ENCODE peak calls at places on chromosomes 4 and X, in seven cellular contexts. I, L, G, K, A, Q and N are unnamed samples.

GRCh38 chr4:39030726-39031125 is 1.5 kb downstream of the TMEM156 start:
- DNase-seq in I (no peak), L (no peak), G (no peak), K (no peak), A (no peak), Q (no peak), N (no peak)

GRCh38 chr4:125115476-125115875 is 199.3 kb upstream of the FAT4 start:
- DNase-seq in I (no peak), L (no peak), G (no peak), K (no peak), A (no peak), Q (no peak), N (no peak)

GRCh38 chrX:75642811-75643361 is 120.0 kb upstream of the ZDHHC15 start:
- DNase-seq in I (no peak), L (no peak), G (no peak), K (no peak), A (no peak), Q (no peak), N (no peak)

GRCh38 chr4:75180790-75181776 is 248.2 kb downstream of the PARM1 start:
- DNase-seq in I (no peak), L (no peak), G (peak; percentile 48), K (no peak), A (no peak), Q (no peak), N (no peak)

GRCh38 chrX:19188566-19188965 is 66.3 kb upstream of the ADGRG2 start:
- DNase-seq in I (no peak), L (no peak), G (no peak), K (no peak), A (no peak), Q (no peak), N (no peak)

GRCh38 chr4:124104101-124104500 is 608.4 kb downstream of the ANKRD50 start:
- DNase-seq in I (no peak), L (no peak), G (no peak), K (no peak), A (no peak), Q (no peak), N (no peak)

GRCh38 chr4:141802324-141802723 is 165.9 kb downstream of the IL15 start:
- DNase-seq in I (no peak), L (no peak), G (no peak), K (no peak), A (no peak), Q (no peak), N (no peak)

GRCh38 chrX:38882894-38883620 is 81.8 kb downstream of the MID1IP1 start:
- DNase-seq in I (no peak), L (peak; percentile 48), G (no peak), K (no peak), A (no peak), Q (no peak), N (peak; percentile 2)

GRCh38 chrX:74911494-74911893 is 13.8 kb downstream of the NEXMIF start:
- DNase-seq in I (no peak), L (no peak), G (no peak), K (no peak), A (no peak), Q (no peak), N (no peak)

GRCh38 chr4:1080961-1081688 is 32.2 kb downstream of the RNF212 start:
- DNase-seq in I (no peak), L (no peak), G (no peak), K (no peak), A (no peak), Q (no peak), N (no peak)

GRCh38 chr4:142961866-142962265 is 115.8 kb upstream of the INPP4B start:
- DNase-seq in I (no peak), L (no peak), G (no peak), K (no peak), A (no peak), Q (no peak), N (no peak)

GRCh38 chrX:7316280-7316679 is 168.3 kb upstream of the PUDP start:
- DNase-seq in I (no peak), L (no peak), G (no peak), K (no peak), A (no peak), Q (no peak), N (no peak)

GRCh38 chr4:112352736-112353135 is 55.6 kb downstream of the ALPK1 start:
- DNase-seq in I (no peak), L (no peak), G (no peak), K (no peak), A (no peak), Q (no peak), N (no peak)

GRCh38 chr4:158824425-158825274 is 55.8 kb downstream of the FNIP2 start:
- DNase-seq in I (no peak), L (no peak), G (no peak), K (no peak), A (peak; percentile 32), Q (no peak), N (no peak)

GRCh38 chrX:20863649-20864048 is 510.6 kb upstream of the CNKSR2 start:
- DNase-seq in I (no peak), L (no peak), G (no peak), K (no peak), A (peak; percentile 53), Q (no peak), N (no peak)

GRCh38 chr4:184440593-184441358 is 33.6 kb downstream of the IRF2 start:
- DNase-seq in I (peak; percentile 30), L (no peak), G (no peak), K (no peak), A (no peak), Q (no peak), N (no peak)

GRCh38 chr4:184437988-184438774 is 36.2 kb downstream of the IRF2 start:
- DNase-seq in I (no peak), L (no peak), G (no peak), K (no peak), A (no peak), Q (no peak), N (no peak)

GRCh38 chr4:184441461-184442392 is 32.6 kb downstream of the IRF2 start:
- DNase-seq in I (no peak), L (no peak), G (no peak), K (no peak), A (no peak), Q (no peak), N (no peak)

GRCh38 chr4:184439386-184439785 is 35.0 kb downstream of the IRF2 start:
- DNase-seq in I (no peak), L (no peak), G (no peak), K (no peak), A (no peak), Q (no peak), N (no peak)

GRCh38 chr4:184439856-184440592 is 34.3 kb downstream of the IRF2 start:
- DNase-seq in I (peak; percentile 79), L (no peak), G (no peak), K (no peak), A (no peak), Q (no peak), N (no peak)
- TF ChIP-seq SIN3A in I (no peak), L (no peak), G (no peak), K (no peak), A (no peak), Q (no peak), N (no peak)

DNA sequence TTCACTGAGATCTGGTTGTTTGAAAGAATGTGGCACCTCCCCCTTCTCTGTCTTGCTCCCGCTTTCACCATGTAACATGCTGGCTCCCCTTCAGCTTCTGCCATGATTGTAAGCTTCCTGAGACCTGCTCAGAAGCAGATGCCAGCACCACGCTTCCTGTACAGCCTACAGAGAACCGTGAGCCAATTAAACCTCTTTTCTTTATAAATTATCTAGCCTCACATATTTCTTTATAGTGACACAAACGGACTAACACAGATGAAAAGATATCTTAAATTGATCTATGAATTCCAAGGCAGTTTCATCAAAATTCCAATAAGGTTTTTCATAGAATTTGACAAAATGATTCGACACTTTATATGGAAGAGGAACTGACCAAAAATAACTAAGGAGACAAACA is 57.0 kb upstream of the OGT start:
- DNase-seq in I (no peak), L (no peak), G (no peak), K (no peak), A (no peak), Q (no peak), N (no peak)
- TF ChIP-seq SIN3A in I (no peak), L (no peak), G (no peak), K (no peak), A (no peak), Q (no peak), N (no peak)

DNA sequence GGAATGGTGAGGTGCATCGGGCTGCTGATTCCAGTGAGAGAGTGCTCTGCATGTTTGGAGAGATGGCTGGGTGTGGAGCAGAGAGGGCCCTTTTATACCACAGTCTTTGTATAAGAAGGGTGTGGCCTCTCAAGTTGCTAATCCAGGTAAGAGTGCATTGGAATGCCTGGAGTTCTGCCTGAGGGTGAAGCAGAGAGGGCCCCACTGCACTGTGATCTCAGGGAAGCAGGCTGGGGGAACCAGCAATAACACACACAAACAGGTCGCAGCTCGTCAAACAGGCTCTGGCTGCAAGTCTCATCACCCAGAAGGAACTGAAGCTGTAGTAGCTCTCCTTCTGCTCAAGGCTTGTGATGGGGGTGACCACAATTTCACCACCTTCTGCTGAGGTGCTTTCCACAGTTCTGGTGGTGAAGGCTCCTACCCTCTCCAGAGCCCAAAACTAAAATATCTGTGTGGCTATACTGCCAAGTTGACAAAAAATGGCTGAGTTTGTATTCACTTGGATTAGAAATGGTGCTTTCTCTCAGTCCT is 687.4 kb upstream of the HS3ST1 start:
- DNase-seq in I (no peak), L (no peak), G (no peak), K (no peak), A (no peak), Q (no peak), N (no peak)
- TF ChIP-seq SIN3A in I (no peak), L (no peak), G (no peak), K (no peak), A (no peak), Q (no peak), N (no peak)

GRCh38 chr4:33425916-33426315 is 2705.7 kb downstream of the PCDH7 start:
- DNase-seq in I (no peak), L (no peak), G (no peak), K (no peak), A (no peak), Q (no peak), N (no peak)
- TF ChIP-seq SIN3A in I (no peak), L (no peak), G (no peak), K (no peak), A (no peak), Q (no peak), N (no peak)

DNA sequence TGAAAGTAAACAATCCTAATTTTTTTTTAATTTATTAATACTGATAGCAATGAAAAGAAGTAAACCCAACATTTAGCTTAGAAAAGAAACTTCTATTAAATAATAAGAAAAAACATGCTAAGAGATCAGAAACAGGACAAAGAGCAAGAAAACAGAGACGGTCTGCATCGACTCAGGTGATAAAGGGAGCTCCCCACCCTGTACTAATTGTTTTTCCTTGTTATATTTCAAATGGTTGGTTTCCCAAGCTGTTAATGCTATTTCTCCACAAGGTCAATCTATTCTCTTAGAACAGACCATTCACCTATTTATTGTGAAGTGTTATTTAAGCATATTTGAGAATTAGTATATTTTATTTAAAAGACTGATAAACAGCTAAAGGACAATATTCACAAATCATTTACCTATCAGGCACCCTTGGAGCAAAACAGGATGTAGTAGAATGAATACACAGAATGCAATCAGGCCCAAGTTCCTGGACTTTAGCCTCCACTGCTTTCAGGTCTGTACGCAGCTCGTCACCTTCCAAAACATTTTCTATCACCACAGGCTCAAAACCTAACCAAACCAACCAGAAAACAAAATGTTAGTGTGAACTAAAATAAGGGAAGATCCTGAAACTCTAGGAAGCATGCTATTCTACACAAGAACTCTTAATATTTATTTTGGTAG is 5.5 kb downstream of the SEPSECS start:
- DNase-seq in I (peak; percentile 84), L (no peak), G (no peak), K (no peak), A (no peak), Q (no peak), N (no peak)
- TF ChIP-seq SIN3A in I (no peak), L (no peak), G (no peak), K (no peak), A (no peak), Q (no peak), N (no peak)

GRCh38 chr4:87901426-87901825 is 68.7 kb downstream of the MEPE start:
- DNase-seq in I (no peak), L (no peak), G (no peak), K (no peak), A (peak; percentile 52), Q (no peak), N (no peak)
- TF ChIP-seq SIN3A in I (no peak), L (no peak), G (no peak), K (no peak), A (no peak), Q (no peak), N (no peak)